ENCODE peak calls at places on chromosomes 6 and 20, in four cellular contexts. One of them, this sample, is unnamed.

GRCh38 chr20:63056236-63057132 is 49.7 kb upstream of the BHLHE23 start:
- DNase-seq in transverse colon: peak; percentile 24
- DNase-seq in brain microvascular endothelial cell: no peak
- DNase-seq in cardiac fibroblast: no peak
- DNase-seq in this sample: no peak

GRCh38 chr6:131657630-131658111 is 20.6 kb downstream of the ENPP3 start:
- DNase-seq in transverse colon: no peak
- DNase-seq in brain microvascular endothelial cell: peak; percentile 19
- DNase-seq in cardiac fibroblast: peak; percentile 8
- DNase-seq in this sample: peak; percentile 24

GRCh38 chr6:106134087-106134770 is 48.1 kb downstream of the PRDM1 start:
- DNase-seq in transverse colon: peak; percentile 33
- DNase-seq in brain microvascular endothelial cell: no peak
- DNase-seq in cardiac fibroblast: no peak
- DNase-seq in this sample: no peak

GRCh38 chr20:23867152-23867776 is 12.3 kb downstream of the CST5 start:
- DNase-seq in transverse colon: no peak
- DNase-seq in brain microvascular endothelial cell: no peak
- DNase-seq in cardiac fibroblast: no peak
- DNase-seq in this sample: no peak

GRCh38 chr6:132818404-132819359 is 4.3 kb downstream of the RPS12 start:
- DNase-seq in transverse colon: no peak
- DNase-seq in brain microvascular endothelial cell: no peak
- DNase-seq in cardiac fibroblast: peak; percentile 31
- DNase-seq in this sample: no peak

GRCh38 chr6:22658934-22659333 is 89.6 kb downstream of the HDGFL1 start:
- DNase-seq in transverse colon: no peak
- DNase-seq in brain microvascular endothelial cell: no peak
- DNase-seq in cardiac fibroblast: no peak
- DNase-seq in this sample: no peak

GRCh38 chr6:105429676-105430075 is 26.8 kb upstream of the PREP start:
- DNase-seq in transverse colon: no peak
- DNase-seq in brain microvascular endothelial cell: no peak
- DNase-seq in cardiac fibroblast: peak; percentile 13
- DNase-seq in this sample: no peak

GRCh38 chr6:162964703-162965140 is 236.9 kb downstream of the PACRG start:
- DNase-seq in transverse colon: no peak
- DNase-seq in brain microvascular endothelial cell: peak; percentile 99
- DNase-seq in cardiac fibroblast: peak; percentile 97
- DNase-seq in this sample: peak; percentile 99

GRCh38 chr20:6692566-6693168 is 74.8 kb upstream of the BMP2 start:
- DNase-seq in transverse colon: peak; percentile 26
- DNase-seq in brain microvascular endothelial cell: no peak
- DNase-seq in cardiac fibroblast: no peak
- DNase-seq in this sample: no peak

GRCh38 chr6:27667651-27668441 is 194.9 kb upstream of the ZNF184 start:
- DNase-seq in transverse colon: no peak
- DNase-seq in brain microvascular endothelial cell: no peak
- DNase-seq in cardiac fibroblast: peak; percentile 19
- DNase-seq in this sample: peak; percentile 27

GRCh38 chr20:60037120-60037499 is 78.9 kb downstream of the CDH26 start:
- DNase-seq in transverse colon: no peak
- DNase-seq in brain microvascular endothelial cell: peak; percentile 72
- DNase-seq in cardiac fibroblast: no peak
- DNase-seq in this sample: peak; percentile 39

GRCh38 chr6:3261518-3261820 is 2.7 kb downstream of the PSMG4 start:
- DNase-seq in transverse colon: no peak
- DNase-seq in brain microvascular endothelial cell: no peak
- DNase-seq in cardiac fibroblast: no peak
- DNase-seq in this sample: no peak

GRCh38 chr6:168035098-168035660 is 37.7 kb downstream of the KIF25 start:
- DNase-seq in transverse colon: peak; percentile 59
- DNase-seq in brain microvascular endothelial cell: peak; percentile 85
- DNase-seq in cardiac fibroblast: peak; percentile 81
- DNase-seq in this sample: peak; percentile 70

GRCh38 chr6:148968636-148969270 is 221.9 kb downstream of the UST start:
- DNase-seq in transverse colon: no peak
- DNase-seq in brain microvascular endothelial cell: no peak
- DNase-seq in cardiac fibroblast: no peak
- DNase-seq in this sample: peak; percentile 70

GRCh38 chr6:108355890-108356289 is 61.0 kb downstream of the AFG1L start:
- DNase-seq in transverse colon: no peak
- DNase-seq in brain microvascular endothelial cell: no peak
- DNase-seq in cardiac fibroblast: no peak
- DNase-seq in this sample: no peak

GRCh38 chr20:41540916-41541315 is 77.3 kb downstream of the CHD6 start:
- DNase-seq in transverse colon: no peak
- DNase-seq in brain microvascular endothelial cell: no peak
- DNase-seq in cardiac fibroblast: no peak
- DNase-seq in this sample: no peak

GRCh38 chr20:45866454-45866853 is 9.0 kb downstream of the ZSWIM3 start:
- DNase-seq in transverse colon: no peak
- DNase-seq in brain microvascular endothelial cell: no peak
- DNase-seq in cardiac fibroblast: no peak
- DNase-seq in this sample: no peak

GRCh38 chr20:7712661-7713060 is 227.6 kb downstream of the HAO1 start:
- DNase-seq in transverse colon: no peak
- DNase-seq in brain microvascular endothelial cell: no peak
- DNase-seq in cardiac fibroblast: no peak
- DNase-seq in this sample: no peak

GRCh38 chr6:10429638-10430427 is 15.0 kb upstream of the TFAP2A start:
- DNase-seq in transverse colon: no peak
- DNase-seq in brain microvascular endothelial cell: peak; percentile 42
- DNase-seq in cardiac fibroblast: peak; percentile 72
- DNase-seq in this sample: no peak

GRCh38 chr6:157644043-157644810 is 178.8 kb upstream of the SNX9 start:
- DNase-seq in transverse colon: no peak
- DNase-seq in brain microvascular endothelial cell: no peak
- DNase-seq in cardiac fibroblast: peak; percentile 34
- DNase-seq in this sample: no peak

GRCh38 chr20:22974354-22974753 is 60.8 kb upstream of the SSTR4 start:
- DNase-seq in transverse colon: peak; percentile 12
- DNase-seq in brain microvascular endothelial cell: peak; percentile 22
- DNase-seq in cardiac fibroblast: peak; percentile 46
- DNase-seq in this sample: no peak

GRCh38 chr20:33444797-33445560 is 1.4 kb upstream of the SNTA1 start:
- DNase-seq in transverse colon: peak; percentile 23
- DNase-seq in brain microvascular endothelial cell: no peak
- DNase-seq in cardiac fibroblast: no peak
- DNase-seq in this sample: no peak

GRCh38 chr6:167731216-167731615 is 95.5 kb upstream of the AFDN start:
- DNase-seq in transverse colon: no peak
- DNase-seq in brain microvascular endothelial cell: no peak
- DNase-seq in cardiac fibroblast: no peak
- DNase-seq in this sample: no peak

GRCh38 chr6:106677282-106677681 is 47.9 kb downstream of the QRSL1 start:
- DNase-seq in transverse colon: peak; percentile 27
- DNase-seq in brain microvascular endothelial cell: no peak
- DNase-seq in cardiac fibroblast: no peak
- DNase-seq in this sample: no peak

GRCh38 chr20:33229843-33230242 is 6.0 kb upstream of the BPIFA1 start:
- DNase-seq in transverse colon: no peak
- DNase-seq in brain microvascular endothelial cell: no peak
- DNase-seq in cardiac fibroblast: no peak
- DNase-seq in this sample: no peak

GRCh38 chr20:32541917-32542615 is 43.1 kb downstream of the NOL4L start:
- DNase-seq in transverse colon: no peak
- DNase-seq in brain microvascular endothelial cell: no peak
- DNase-seq in cardiac fibroblast: no peak
- DNase-seq in this sample: no peak

GRCh38 chr6:118537579-118537978 is 10.5 kb upstream of the PLN start:
- DNase-seq in transverse colon: no peak
- DNase-seq in brain microvascular endothelial cell: no peak
- DNase-seq in cardiac fibroblast: peak; percentile 72
- DNase-seq in this sample: no peak

GRCh38 chr6:15881150-15881549 is 218.3 kb upstream of the DTNBP1 start:
- DNase-seq in transverse colon: no peak
- DNase-seq in brain microvascular endothelial cell: no peak
- DNase-seq in cardiac fibroblast: no peak
- DNase-seq in this sample: no peak

GRCh38 chr20:46631212-46631869 is 19.9 kb downstream of the SLC13A3 start:
- DNase-seq in transverse colon: no peak
- DNase-seq in brain microvascular endothelial cell: peak; percentile 27
- DNase-seq in cardiac fibroblast: peak; percentile 8
- DNase-seq in this sample: no peak

GRCh38 chr6:14791525-14791924 is 454.3 kb upstream of the JARID2 start:
- DNase-seq in transverse colon: no peak
- DNase-seq in brain microvascular endothelial cell: no peak
- DNase-seq in cardiac fibroblast: no peak
- DNase-seq in this sample: no peak

GRCh38 chr6:34679552-34680255 is 16.9 kb downstream of the ILRUN start:
- DNase-seq in transverse colon: no peak
- DNase-seq in brain microvascular endothelial cell: no peak
- DNase-seq in cardiac fibroblast: no peak
- DNase-seq in this sample: no peak

GRCh38 chr6:3696525-3696924 is 55.0 kb downstream of the PXDC1 start:
- DNase-seq in transverse colon: no peak
- DNase-seq in brain microvascular endothelial cell: no peak
- DNase-seq in cardiac fibroblast: peak; percentile 38
- DNase-seq in this sample: peak; percentile 58

GRCh38 chr6:79250107-79250514 is 15.6 kb upstream of the HMGN3 start:
- DNase-seq in transverse colon: no peak
- DNase-seq in brain microvascular endothelial cell: no peak
- DNase-seq in cardiac fibroblast: peak; percentile 15
- DNase-seq in this sample: no peak

GRCh38 chr6:6315660-6316059 is 4.8 kb downstream of the F13A1 start:
- DNase-seq in transverse colon: peak; percentile 41
- DNase-seq in brain microvascular endothelial cell: peak; percentile 42
- DNase-seq in cardiac fibroblast: peak; percentile 43
- DNase-seq in this sample: peak; percentile 43

GRCh38 chr6:6747371-6747770 is 158.9 kb downstream of the LY86 start:
- DNase-seq in transverse colon: no peak
- DNase-seq in brain microvascular endothelial cell: no peak
- DNase-seq in cardiac fibroblast: no peak
- DNase-seq in this sample: no peak

GRCh38 chr20:51378171-51378928 is 164.2 kb downstream of the NFATC2 start:
- DNase-seq in transverse colon: no peak
- DNase-seq in brain microvascular endothelial cell: no peak
- DNase-seq in cardiac fibroblast: no peak
- DNase-seq in this sample: no peak

GRCh38 chr6:86706449-86706848 is 230.9 kb upstream of the HTR1E start:
- DNase-seq in transverse colon: no peak
- DNase-seq in brain microvascular endothelial cell: no peak
- DNase-seq in cardiac fibroblast: no peak
- DNase-seq in this sample: no peak

GRCh38 chr6:82396964-82397761 is 33.5 kb downstream of the TPBG start:
- DNase-seq in transverse colon: no peak
- DNase-seq in brain microvascular endothelial cell: peak; percentile 70
- DNase-seq in cardiac fibroblast: peak; percentile 66
- DNase-seq in this sample: peak; percentile 96
- H3K4me3 ChIP-seq in transverse colon: no peak overlapping the region
- H3K4me3 ChIP-seq in brain microvascular endothelial cell: no peak overlapping the region
- H3K4me3 ChIP-seq in cardiac fibroblast: no peak overlapping the region
- H3K4me3 ChIP-seq in this sample: no peak overlapping the region

GRCh38 chr20:665276-665675 is 10.3 kb downstream of the SCRT2 start:
- DNase-seq in transverse colon: no peak
- DNase-seq in brain microvascular endothelial cell: no peak
- DNase-seq in cardiac fibroblast: no peak
- DNase-seq in this sample: no peak

GRCh38 chr20:662289-663192 is 9.5 kb upstream of the SRXN1 start:
- DNase-seq in transverse colon: no peak
- DNase-seq in brain microvascular endothelial cell: no peak
- DNase-seq in cardiac fibroblast: no peak
- DNase-seq in this sample: no peak

GRCh38 chr20:664151-664550 is 11.2 kb upstream of the SRXN1 start:
- DNase-seq in transverse colon: no peak
- DNase-seq in brain microvascular endothelial cell: no peak
- DNase-seq in cardiac fibroblast: no peak
- DNase-seq in this sample: no peak

GRCh38 chr20:663315-664090 is 10.5 kb upstream of the SRXN1 start:
- DNase-seq in transverse colon: no peak
- DNase-seq in brain microvascular endothelial cell: no peak
- DNase-seq in cardiac fibroblast: no peak
- DNase-seq in this sample: no peak

GRCh38 chr20:664576-664975 is 11.0 kb downstream of the SCRT2 start:
- DNase-seq in transverse colon: no peak
- DNase-seq in brain microvascular endothelial cell: no peak
- DNase-seq in cardiac fibroblast: no peak
- DNase-seq in this sample: no peak
- TF ChIP-seq CTCF in transverse colon: no peak
- TF ChIP-seq CTCF in brain microvascular endothelial cell: no peak
- TF ChIP-seq CTCF in cardiac fibroblast: no peak
- TF ChIP-seq CTCF in this sample: no peak

GRCh38 chr6:37517411-37517812 is 17.7 kb upstream of the CCDC167 start:
- DNase-seq in transverse colon: peak; percentile 31
- DNase-seq in brain microvascular endothelial cell: no peak
- DNase-seq in cardiac fibroblast: no peak
- DNase-seq in this sample: no peak
- H3K4me3 ChIP-seq in transverse colon: no peak overlapping the region
- H3K4me3 ChIP-seq in brain microvascular endothelial cell: no peak overlapping the region
- H3K4me3 ChIP-seq in cardiac fibroblast: no peak overlapping the region
- H3K4me3 ChIP-seq in this sample: no peak overlapping the region

GRCh38 chr6:26017567-26017966 is 55.0 kb downstream of the TRIM38 start:
- DNase-seq in transverse colon: peak; percentile 42
- DNase-seq in brain microvascular endothelial cell: peak; percentile 96
- DNase-seq in cardiac fibroblast: peak; percentile 87
- DNase-seq in this sample: peak; percentile 93
- TF ChIP-seq CTCF in transverse colon: no peak
- TF ChIP-seq CTCF in brain microvascular endothelial cell: peak; percentile 86
- TF ChIP-seq CTCF in cardiac fibroblast: peak; percentile 63
- TF ChIP-seq CTCF in this sample: peak; percentile 65